ENCODE peak calls at places on chromosome 3, in nine cellular contexts. One of them, this sample, is unnamed.

GRCh38 chr3:195386739-195387138 is 56.1 kb downstream of the ACAP2 start:
- DNase-seq in T-helper 17 cell: no peak
- DNase-seq in astrocyte of the hippocampus: no peak
- DNase-seq in T47D: no peak
- DNase-seq in iPS DF 19.7: no peak
- DNase-seq in SJCRH30: no peak
- DNase-seq in EH: no peak
- DNase-seq in epithelial cell of prostate: no peak
- DNase-seq in NAMALWA: no peak
- DNase-seq in this sample: no peak

GRCh38 chr3:40104441-40104840 is 205.1 kb upstream of the EIF1B start:
- DNase-seq in iPS DF 19.7: no peak
- DNase-seq in NAMALWA: no peak
- DNase-seq in SJCRH30: no peak
- DNase-seq in epithelial cell of prostate: no peak
- DNase-seq in T-helper 17 cell: no peak
- DNase-seq in EH: no peak
- DNase-seq in astrocyte of the hippocampus: no peak
- DNase-seq in T47D: no peak
- DNase-seq in this sample: no peak

GRCh38 chr3:150083653-150084037 is 113.0 kb upstream of the PFN2 start:
- DNase-seq in T-helper 17 cell: no peak
- DNase-seq in NAMALWA: no peak
- DNase-seq in astrocyte of the hippocampus: peak; percentile 55
- DNase-seq in epithelial cell of prostate: no peak
- DNase-seq in T47D: no peak
- DNase-seq in iPS DF 19.7: no peak
- DNase-seq in SJCRH30: peak; percentile 42
- DNase-seq in EH: peak; percentile 71
- DNase-seq in this sample: no peak

GRCh38 chr3:118641608-118642007 is 393.0 kb downstream of the IGSF11 start:
- DNase-seq in SJCRH30: peak; percentile 6
- DNase-seq in EH: no peak
- DNase-seq in T47D: no peak
- DNase-seq in epithelial cell of prostate: no peak
- DNase-seq in NAMALWA: peak; percentile 25
- DNase-seq in astrocyte of the hippocampus: peak; percentile 27
- DNase-seq in T-helper 17 cell: no peak
- DNase-seq in iPS DF 19.7: peak; percentile 83
- DNase-seq in this sample: peak; percentile 7

GRCh38 chr3:99896482-99896881 is 78.8 kb downstream of the CMSS1 start:
- DNase-seq in NAMALWA: no peak
- DNase-seq in T-helper 17 cell: no peak
- DNase-seq in T47D: no peak
- DNase-seq in SJCRH30: no peak
- DNase-seq in iPS DF 19.7: no peak
- DNase-seq in epithelial cell of prostate: no peak
- DNase-seq in astrocyte of the hippocampus: no peak
- DNase-seq in EH: no peak
- DNase-seq in this sample: no peak

GRCh38 chr3:32437898-32438297 is 46.2 kb downstream of the CMTM7 start:
- DNase-seq in NAMALWA: no peak
- DNase-seq in T47D: no peak
- DNase-seq in astrocyte of the hippocampus: no peak
- DNase-seq in EH: no peak
- DNase-seq in T-helper 17 cell: no peak
- DNase-seq in SJCRH30: no peak
- DNase-seq in iPS DF 19.7: no peak
- DNase-seq in epithelial cell of prostate: no peak
- DNase-seq in this sample: no peak

GRCh38 chr3:16817201-16817600 is 67.6 kb upstream of the PLCL2 start:
- DNase-seq in NAMALWA: no peak
- DNase-seq in EH: no peak
- DNase-seq in T-helper 17 cell: no peak
- DNase-seq in astrocyte of the hippocampus: no peak
- DNase-seq in iPS DF 19.7: no peak
- DNase-seq in T47D: no peak
- DNase-seq in SJCRH30: no peak
- DNase-seq in epithelial cell of prostate: no peak
- DNase-seq in this sample: no peak

GRCh38 chr3:184737063-184737462 is 25.2 kb upstream of the MAGEF1 start:
- DNase-seq in T-helper 17 cell: no peak
- DNase-seq in astrocyte of the hippocampus: no peak
- DNase-seq in epithelial cell of prostate: no peak
- DNase-seq in iPS DF 19.7: no peak
- DNase-seq in EH: peak; percentile 41
- DNase-seq in NAMALWA: no peak
- DNase-seq in T47D: no peak
- DNase-seq in SJCRH30: no peak
- DNase-seq in this sample: no peak

GRCh38 chr3:184593923-184594303 is 32.3 kb downstream of the EPHB3 start:
- DNase-seq in T47D: no peak
- DNase-seq in epithelial cell of prostate: no peak
- DNase-seq in iPS DF 19.7: no peak
- DNase-seq in SJCRH30: no peak
- DNase-seq in T-helper 17 cell: no peak
- DNase-seq in astrocyte of the hippocampus: no peak
- DNase-seq in EH: no peak
- DNase-seq in NAMALWA: no peak
- DNase-seq in this sample: no peak

GRCh38 chr3:187167795-187168194 is 28.5 kb upstream of the RPL39L start:
- DNase-seq in epithelial cell of prostate: no peak
- DNase-seq in T47D: no peak
- DNase-seq in NAMALWA: no peak
- DNase-seq in EH: no peak
- DNase-seq in T-helper 17 cell: no peak
- DNase-seq in astrocyte of the hippocampus: no peak
- DNase-seq in iPS DF 19.7: no peak
- DNase-seq in SJCRH30: no peak
- DNase-seq in this sample: no peak

GRCh38 chr3:117563063-117563462 is 853.5 kb downstream of the TUSC7 start:
- DNase-seq in astrocyte of the hippocampus: peak; percentile 42
- DNase-seq in T47D: no peak
- DNase-seq in iPS DF 19.7: no peak
- DNase-seq in NAMALWA: no peak
- DNase-seq in epithelial cell of prostate: no peak
- DNase-seq in T-helper 17 cell: no peak
- DNase-seq in SJCRH30: no peak
- DNase-seq in EH: no peak
- DNase-seq in this sample: no peak

GRCh38 chr3:12367346-12367745 is 78.5 kb downstream of the PPARG start:
- DNase-seq in EH: no peak
- DNase-seq in T-helper 17 cell: no peak
- DNase-seq in SJCRH30: no peak
- DNase-seq in astrocyte of the hippocampus: no peak
- DNase-seq in epithelial cell of prostate: no peak
- DNase-seq in NAMALWA: no peak
- DNase-seq in T47D: no peak
- DNase-seq in iPS DF 19.7: no peak
- DNase-seq in this sample: no peak

GRCh38 chr3:197847866-197848401 is 56.9 kb downstream of the LRCH3 start:
- DNase-seq in NAMALWA: peak; percentile 80
- DNase-seq in epithelial cell of prostate: no peak
- DNase-seq in T47D: no peak
- DNase-seq in EH: peak; percentile 54
- DNase-seq in astrocyte of the hippocampus: peak; percentile 20
- DNase-seq in SJCRH30: no peak
- DNase-seq in iPS DF 19.7: no peak
- DNase-seq in T-helper 17 cell: no peak
- DNase-seq in this sample: no peak

GRCh38 chr3:110485389-110485788 is 586.2 kb upstream of the NECTIN3 start:
- DNase-seq in SJCRH30: no peak
- DNase-seq in EH: no peak
- DNase-seq in epithelial cell of prostate: no peak
- DNase-seq in astrocyte of the hippocampus: no peak
- DNase-seq in NAMALWA: no peak
- DNase-seq in iPS DF 19.7: no peak
- DNase-seq in T47D: no peak
- DNase-seq in T-helper 17 cell: no peak
- DNase-seq in this sample: no peak

GRCh38 chr3:8837172-8837571 is 67.8 kb upstream of the OXTR start:
- DNase-seq in EH: peak; percentile 88
- DNase-seq in SJCRH30: no peak
- DNase-seq in astrocyte of the hippocampus: peak; percentile 50
- DNase-seq in epithelial cell of prostate: peak; percentile 27
- DNase-seq in iPS DF 19.7: no peak
- DNase-seq in T47D: no peak
- DNase-seq in NAMALWA: no peak
- DNase-seq in T-helper 17 cell: no peak
- DNase-seq in this sample: peak; percentile 46

GRCh38 chr3:120350431-120350941 is 1.3 kb upstream of the LRRC58 start:
- DNase-seq in astrocyte of the hippocampus: peak; percentile 54
- DNase-seq in NAMALWA: no peak
- DNase-seq in EH: peak; percentile 79
- DNase-seq in epithelial cell of prostate: no peak
- DNase-seq in iPS DF 19.7: no peak
- DNase-seq in SJCRH30: peak; percentile 52
- DNase-seq in T-helper 17 cell: no peak
- DNase-seq in T47D: no peak
- DNase-seq in this sample: no peak

GRCh38 chr3:189304465-189305341 is 132.9 kb downstream of the TPRG1 start:
- DNase-seq in iPS DF 19.7: peak; percentile 23
- DNase-seq in T-helper 17 cell: no peak
- DNase-seq in astrocyte of the hippocampus: peak; percentile 88
- DNase-seq in NAMALWA: no peak
- DNase-seq in epithelial cell of prostate: peak; percentile 75
- DNase-seq in SJCRH30: peak; percentile 6
- DNase-seq in EH: peak; percentile 69
- DNase-seq in T47D: peak; percentile 38
- DNase-seq in this sample: peak; percentile 79

GRCh38 chr3:47057212-47057671 is 77.8 kb downstream of the NBEAL2 start:
- DNase-seq in EH: peak; percentile 8
- DNase-seq in astrocyte of the hippocampus: peak; percentile 74
- DNase-seq in iPS DF 19.7: no peak
- DNase-seq in SJCRH30: no peak
- DNase-seq in NAMALWA: no peak
- DNase-seq in T47D: no peak
- DNase-seq in epithelial cell of prostate: no peak
- DNase-seq in T-helper 17 cell: no peak
- DNase-seq in this sample: no peak

GRCh38 chr3:143207338-143207961 is 87.9 kb downstream of the CHST2 start:
- DNase-seq in epithelial cell of prostate: no peak
- DNase-seq in EH: peak; percentile 63
- DNase-seq in T-helper 17 cell: no peak
- DNase-seq in astrocyte of the hippocampus: peak; percentile 87
- DNase-seq in SJCRH30: no peak
- DNase-seq in iPS DF 19.7: no peak
- DNase-seq in T47D: no peak
- DNase-seq in NAMALWA: peak; percentile 93
- DNase-seq in this sample: peak; percentile 9

GRCh38 chr3:45881031-45882022 is 5.0 kb upstream of the CCR9 start:
- DNase-seq in epithelial cell of prostate: peak; percentile 51
- DNase-seq in T-helper 17 cell: no peak
- DNase-seq in EH: peak; percentile 22
- DNase-seq in SJCRH30: no peak
- DNase-seq in iPS DF 19.7: no peak
- DNase-seq in T47D: no peak
- DNase-seq in astrocyte of the hippocampus: peak; percentile 5
- DNase-seq in NAMALWA: no peak
- DNase-seq in this sample: peak; percentile 24

GRCh38 chr3:127444761-127445160 is 145.8 kb downstream of the TPRA1 start:
- DNase-seq in T-helper 17 cell: no peak
- DNase-seq in iPS DF 19.7: no peak
- DNase-seq in EH: no peak
- DNase-seq in SJCRH30: no peak
- DNase-seq in epithelial cell of prostate: no peak
- DNase-seq in NAMALWA: no peak
- DNase-seq in T47D: no peak
- DNase-seq in astrocyte of the hippocampus: no peak
- DNase-seq in this sample: no peak

GRCh38 chr3:52742418-52743041 is 28.2 kb downstream of the NEK4 start:
- DNase-seq in iPS DF 19.7: no peak
- DNase-seq in T-helper 17 cell: no peak
- DNase-seq in astrocyte of the hippocampus: peak; percentile 59
- DNase-seq in SJCRH30: no peak
- DNase-seq in EH: peak; percentile 51
- DNase-seq in epithelial cell of prostate: no peak
- DNase-seq in T47D: peak; percentile 25
- DNase-seq in NAMALWA: peak; percentile 42
- DNase-seq in this sample: no peak

GRCh38 chr3:125440559-125440955 is 65.4 kb upstream of the ZNF148 start:
- DNase-seq in astrocyte of the hippocampus: no peak
- DNase-seq in SJCRH30: no peak
- DNase-seq in T-helper 17 cell: no peak
- DNase-seq in T47D: no peak
- DNase-seq in iPS DF 19.7: no peak
- DNase-seq in epithelial cell of prostate: no peak
- DNase-seq in NAMALWA: no peak
- DNase-seq in EH: peak; percentile 13
- DNase-seq in this sample: no peak

GRCh38 chr3:49867400-49867799 is 2.3 kb downstream of the CAMKV start:
- DNase-seq in EH: no peak
- DNase-seq in NAMALWA: no peak
- DNase-seq in T-helper 17 cell: no peak
- DNase-seq in astrocyte of the hippocampus: no peak
- DNase-seq in SJCRH30: no peak
- DNase-seq in T47D: no peak
- DNase-seq in epithelial cell of prostate: no peak
- DNase-seq in iPS DF 19.7: no peak
- DNase-seq in this sample: no peak

GRCh38 chr3:154427685-154428291 is 2.2 kb downstream of the GPR149 start:
- DNase-seq in T47D: no peak
- DNase-seq in NAMALWA: no peak
- DNase-seq in epithelial cell of prostate: no peak
- DNase-seq in SJCRH30: no peak
- DNase-seq in astrocyte of the hippocampus: peak; percentile 1
- DNase-seq in T-helper 17 cell: no peak
- DNase-seq in iPS DF 19.7: no peak
- DNase-seq in EH: no peak
- DNase-seq in this sample: no peak

GRCh38 chr3:128438488-128439072 is 28.1 kb downstream of the DNAJB8 start:
- DNase-seq in SJCRH30: no peak
- DNase-seq in iPS DF 19.7: no peak
- DNase-seq in NAMALWA: peak; percentile 48
- DNase-seq in astrocyte of the hippocampus: no peak
- DNase-seq in epithelial cell of prostate: no peak
- DNase-seq in T47D: no peak
- DNase-seq in T-helper 17 cell: no peak
- DNase-seq in EH: no peak
- DNase-seq in this sample: no peak

GRCh38 chr3:36714343-36714742 is 50.0 kb downstream of the DCLK3 start:
- DNase-seq in SJCRH30: no peak
- DNase-seq in epithelial cell of prostate: no peak
- DNase-seq in T-helper 17 cell: no peak
- DNase-seq in iPS DF 19.7: no peak
- DNase-seq in NAMALWA: no peak
- DNase-seq in EH: peak; percentile 88
- DNase-seq in T47D: no peak
- DNase-seq in astrocyte of the hippocampus: peak; percentile 54
- DNase-seq in this sample: peak; percentile 52

GRCh38 chr3:166706094-166706493 is 674.0 kb downstream of the ZBBX start:
- DNase-seq in EH: no peak
- DNase-seq in iPS DF 19.7: no peak
- DNase-seq in T47D: no peak
- DNase-seq in T-helper 17 cell: no peak
- DNase-seq in astrocyte of the hippocampus: no peak
- DNase-seq in NAMALWA: no peak
- DNase-seq in SJCRH30: no peak
- DNase-seq in epithelial cell of prostate: no peak
- DNase-seq in this sample: no peak

GRCh38 chr3:43082457-43082856 is 23.4 kb downstream of the POMGNT2 start:
- DNase-seq in T47D: no peak
- DNase-seq in astrocyte of the hippocampus: no peak
- DNase-seq in SJCRH30: no peak
- DNase-seq in T-helper 17 cell: no peak
- DNase-seq in NAMALWA: no peak
- DNase-seq in EH: no peak
- DNase-seq in epithelial cell of prostate: no peak
- DNase-seq in iPS DF 19.7: no peak
- DNase-seq in this sample: no peak

GRCh38 chr3:13636186-13636585 is 87.3 kb downstream of the FBLN2 start:
- DNase-seq in SJCRH30: no peak
- DNase-seq in iPS DF 19.7: no peak
- DNase-seq in T-helper 17 cell: no peak
- DNase-seq in epithelial cell of prostate: no peak
- DNase-seq in T47D: no peak
- DNase-seq in EH: no peak
- DNase-seq in astrocyte of the hippocampus: no peak
- DNase-seq in NAMALWA: no peak
- DNase-seq in this sample: no peak

GRCh38 chr3:123732447-123732846 is 147.6 kb upstream of the HACD2 start:
- DNase-seq in T47D: no peak
- DNase-seq in T-helper 17 cell: no peak
- DNase-seq in SJCRH30: peak; percentile 37
- DNase-seq in EH: peak; percentile 83
- DNase-seq in astrocyte of the hippocampus: peak; percentile 85
- DNase-seq in NAMALWA: no peak
- DNase-seq in iPS DF 19.7: no peak
- DNase-seq in epithelial cell of prostate: peak; percentile 90
- DNase-seq in this sample: peak; percentile 94